ENCODE peak calls at places on chromosomes 4 and X, in ten cellular contexts. One of them, this sample, is unnamed. For H3K27me3 and H3K4me1, the result is how much of the 10 kb centered on the place peaks cover.

GRCh38 chr4:3257125-3257690 is 8.2 kb downstream of the MSANTD1 start:
- DNase-seq in tibial artery: peak
- DNase-seq in CD8-positive, alpha-beta memory T cell: no peak
- DNase-seq in heart right ventricle: peak
- DNase-seq in astrocyte: no peak
- DNase-seq in GM23248: no peak
- DNase-seq in keratinocyte: peak
- DNase-seq in PC-3: peak
- DNase-seq in cardiac muscle cell: no peak
- DNase-seq in mesenchymal stem cell: no peak
- DNase-seq in this sample: no peak

GRCh38 chr4:1347410-1347864 is 429 bp downstream of the UVSSA start:
- DNase-seq in tibial artery: peak
- DNase-seq in CD8-positive, alpha-beta memory T cell: no peak
- DNase-seq in heart right ventricle: peak
- DNase-seq in astrocyte: peak
- DNase-seq in GM23248: peak
- DNase-seq in keratinocyte: no peak
- DNase-seq in PC-3: peak
- DNase-seq in cardiac muscle cell: peak
- DNase-seq in mesenchymal stem cell: peak
- DNase-seq in this sample: peak

GRCh38 chr4:82748176-82748575 is 50.4 kb downstream of the SCD5 start:
- DNase-seq in tibial artery: no peak
- DNase-seq in CD8-positive, alpha-beta memory T cell: no peak
- DNase-seq in heart right ventricle: no peak
- DNase-seq in astrocyte: peak
- DNase-seq in GM23248: no peak
- DNase-seq in keratinocyte: no peak
- DNase-seq in PC-3: no peak
- DNase-seq in cardiac muscle cell: no peak
- DNase-seq in mesenchymal stem cell: peak
- DNase-seq in this sample: no peak

GRCh38 chr4:13866881-13867280 is 239.4 kb upstream of the BOD1L1 start:
- DNase-seq in tibial artery: no peak
- DNase-seq in CD8-positive, alpha-beta memory T cell: no peak
- DNase-seq in heart right ventricle: no peak
- DNase-seq in astrocyte: peak
- DNase-seq in GM23248: no peak
- DNase-seq in keratinocyte: no peak
- DNase-seq in PC-3: peak
- DNase-seq in cardiac muscle cell: no peak
- DNase-seq in mesenchymal stem cell: no peak
- DNase-seq in this sample: no peak

GRCh38 chr4:47837582-47838294 is at the start of gene CORIN:
- DNase-seq in tibial artery: peak
- DNase-seq in CD8-positive, alpha-beta memory T cell: no peak
- DNase-seq in heart right ventricle: no peak
- DNase-seq in astrocyte: no peak
- DNase-seq in GM23248: peak
- DNase-seq in keratinocyte: no peak
- DNase-seq in PC-3: peak
- DNase-seq in cardiac muscle cell: peak
- DNase-seq in mesenchymal stem cell: peak
- DNase-seq in this sample: no peak

GRCh38 chrX:155314260-155314659 is 20.2 kb downstream of the CLIC2 start:
- DNase-seq in tibial artery: no peak
- DNase-seq in CD8-positive, alpha-beta memory T cell: no peak
- DNase-seq in heart right ventricle: no peak
- DNase-seq in astrocyte: no peak
- DNase-seq in GM23248: no peak
- DNase-seq in keratinocyte: no peak
- DNase-seq in PC-3: no peak
- DNase-seq in cardiac muscle cell: no peak
- DNase-seq in mesenchymal stem cell: no peak
- DNase-seq in this sample: no peak

GRCh38 chr4:48008021-48008596 is 8.4 kb downstream of the CNGA1 start:
- DNase-seq in tibial artery: no peak
- DNase-seq in CD8-positive, alpha-beta memory T cell: no peak
- DNase-seq in heart right ventricle: no peak
- DNase-seq in astrocyte: no peak
- DNase-seq in GM23248: no peak
- DNase-seq in keratinocyte: no peak
- DNase-seq in PC-3: peak
- DNase-seq in cardiac muscle cell: peak
- DNase-seq in mesenchymal stem cell: peak
- DNase-seq in this sample: no peak

GRCh38 chr4:149961876-149962597 is 116.2 kb upstream of the DCLK2 start:
- DNase-seq in tibial artery: no peak
- DNase-seq in CD8-positive, alpha-beta memory T cell: no peak
- DNase-seq in heart right ventricle: no peak
- DNase-seq in astrocyte: peak
- DNase-seq in GM23248: peak
- DNase-seq in keratinocyte: no peak
- DNase-seq in PC-3: peak
- DNase-seq in cardiac muscle cell: no peak
- DNase-seq in mesenchymal stem cell: peak
- DNase-seq in this sample: no peak

GRCh38 chr4:95984081-95984480 is 144.2 kb downstream of the PDHA2 start:
- DNase-seq in tibial artery: no peak
- DNase-seq in CD8-positive, alpha-beta memory T cell: no peak
- DNase-seq in heart right ventricle: no peak
- DNase-seq in astrocyte: no peak
- DNase-seq in GM23248: peak
- DNase-seq in keratinocyte: no peak
- DNase-seq in PC-3: no peak
- DNase-seq in cardiac muscle cell: no peak
- DNase-seq in mesenchymal stem cell: no peak
- DNase-seq in this sample: no peak

GRCh38 chrX:71171110-71171801 is 26.6 kb downstream of the NLGN3 start:
- DNase-seq in tibial artery: no peak
- DNase-seq in CD8-positive, alpha-beta memory T cell: no peak
- DNase-seq in heart right ventricle: no peak
- DNase-seq in astrocyte: no peak
- DNase-seq in GM23248: no peak
- DNase-seq in keratinocyte: no peak
- DNase-seq in PC-3: no peak
- DNase-seq in cardiac muscle cell: peak
- DNase-seq in mesenchymal stem cell: no peak
- DNase-seq in this sample: no peak

DNA sequence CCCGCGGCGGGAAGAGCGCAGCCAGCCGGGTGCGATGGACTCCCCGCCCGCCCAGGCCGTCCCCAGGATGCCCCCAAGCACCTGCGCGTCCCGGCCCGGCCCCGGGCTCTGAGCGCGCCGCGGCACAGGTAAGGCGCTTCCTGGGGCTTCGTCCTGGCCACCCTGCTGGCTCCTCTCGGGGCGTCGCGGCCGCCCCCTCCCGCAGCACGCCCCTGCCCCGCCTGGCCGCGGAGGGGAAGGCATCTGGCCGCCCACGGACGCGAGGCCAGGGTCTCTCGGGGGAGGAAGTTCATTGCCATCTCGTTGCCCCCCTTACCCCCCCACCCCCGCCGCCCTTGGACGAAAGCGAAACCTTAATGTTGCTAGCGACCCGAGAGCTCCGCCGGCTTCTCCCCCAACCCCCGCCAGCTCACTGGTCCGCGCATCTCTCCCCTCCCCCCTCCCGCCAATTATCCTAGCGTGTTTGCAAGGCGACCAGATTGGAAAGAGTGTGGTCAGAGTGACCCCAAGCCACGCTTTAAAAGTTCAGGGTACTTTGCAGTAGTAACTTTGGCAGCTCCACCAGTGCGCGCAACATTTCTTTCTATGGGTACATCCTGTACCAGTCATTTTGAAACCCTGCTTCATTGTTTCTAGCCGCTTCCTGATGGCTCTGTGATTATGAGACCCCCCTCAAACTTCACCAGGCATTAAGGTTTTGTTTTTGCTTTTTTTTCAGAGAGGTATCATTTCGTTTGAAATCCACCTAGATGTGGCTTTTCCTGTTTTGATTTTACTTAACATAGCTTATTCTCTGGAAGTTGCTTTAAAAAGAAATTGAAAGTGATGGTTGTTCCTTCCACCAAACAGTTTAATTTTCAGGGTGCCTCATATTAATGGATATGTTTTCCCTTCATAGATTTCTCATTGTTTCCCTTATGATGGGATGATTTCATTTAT is 606 bp downstream of the TBC1D1 start:
- DNase-seq in tibial artery: peak
- DNase-seq in CD8-positive, alpha-beta memory T cell: peak
- DNase-seq in heart right ventricle: peak
- DNase-seq in astrocyte: no peak
- DNase-seq in GM23248: peak
- DNase-seq in keratinocyte: no peak
- DNase-seq in PC-3: no peak
- DNase-seq in cardiac muscle cell: peak
- DNase-seq in mesenchymal stem cell: peak
- DNase-seq in this sample: no peak
- H3K27me3 ChIP-seq in tibial artery: under half
- H3K27me3 ChIP-seq in CD8-positive, alpha-beta memory T cell: under half
- H3K27me3 ChIP-seq in heart right ventricle: under half
- H3K27me3 ChIP-seq in astrocyte: under half
- H3K27me3 ChIP-seq in GM23248: half or more
- H3K27me3 ChIP-seq in keratinocyte: under half
- H3K27me3 ChIP-seq in PC-3: under half
- H3K27me3 ChIP-seq in cardiac muscle cell: half or more
- H3K27me3 ChIP-seq in mesenchymal stem cell: half or more
- H3K27me3 ChIP-seq in this sample: under half

GRCh38 chr4:87045659-87046058 is 110.8 kb downstream of the AFF1 start:
- DNase-seq in tibial artery: no peak
- DNase-seq in CD8-positive, alpha-beta memory T cell: no peak
- DNase-seq in heart right ventricle: no peak
- DNase-seq in astrocyte: no peak
- DNase-seq in GM23248: no peak
- DNase-seq in keratinocyte: no peak
- DNase-seq in PC-3: no peak
- DNase-seq in cardiac muscle cell: no peak
- DNase-seq in mesenchymal stem cell: no peak
- DNase-seq in this sample: no peak

GRCh38 chr4:87042221-87042620 is 107.4 kb downstream of the AFF1 start:
- DNase-seq in tibial artery: no peak
- DNase-seq in CD8-positive, alpha-beta memory T cell: no peak
- DNase-seq in heart right ventricle: no peak
- DNase-seq in astrocyte: no peak
- DNase-seq in GM23248: no peak
- DNase-seq in keratinocyte: no peak
- DNase-seq in PC-3: no peak
- DNase-seq in cardiac muscle cell: no peak
- DNase-seq in mesenchymal stem cell: no peak
- DNase-seq in this sample: no peak

GRCh38 chr4:87042986-87043820 is 108.4 kb downstream of the AFF1 start:
- DNase-seq in tibial artery: no peak
- DNase-seq in CD8-positive, alpha-beta memory T cell: no peak
- DNase-seq in heart right ventricle: no peak
- DNase-seq in astrocyte: no peak
- DNase-seq in GM23248: no peak
- DNase-seq in keratinocyte: no peak
- DNase-seq in PC-3: no peak
- DNase-seq in cardiac muscle cell: no peak
- DNase-seq in mesenchymal stem cell: no peak
- DNase-seq in this sample: no peak

GRCh38 chr4:87046111-87046510 is 111.3 kb downstream of the AFF1 start:
- DNase-seq in tibial artery: no peak
- DNase-seq in CD8-positive, alpha-beta memory T cell: no peak
- DNase-seq in heart right ventricle: no peak
- DNase-seq in astrocyte: no peak
- DNase-seq in GM23248: peak
- DNase-seq in keratinocyte: no peak
- DNase-seq in PC-3: no peak
- DNase-seq in cardiac muscle cell: no peak
- DNase-seq in mesenchymal stem cell: no peak
- DNase-seq in this sample: no peak

GRCh38 chr4:87044511-87045369 is 109.9 kb downstream of the AFF1 start:
- DNase-seq in tibial artery: no peak
- DNase-seq in CD8-positive, alpha-beta memory T cell: no peak
- DNase-seq in heart right ventricle: peak
- DNase-seq in astrocyte: no peak
- DNase-seq in GM23248: no peak
- DNase-seq in keratinocyte: no peak
- DNase-seq in PC-3: no peak
- DNase-seq in cardiac muscle cell: no peak
- DNase-seq in mesenchymal stem cell: no peak
- DNase-seq in this sample: no peak
- H3K4me1 ChIP-seq in tibial artery: under half
- H3K4me1 ChIP-seq in CD8-positive, alpha-beta memory T cell: under half
- H3K4me1 ChIP-seq in heart right ventricle: half or more
- H3K4me1 ChIP-seq in astrocyte: under half
- H3K4me1 ChIP-seq in GM23248: under half
- H3K4me1 ChIP-seq in keratinocyte: under half
- H3K4me1 ChIP-seq in PC-3: under half
- H3K4me1 ChIP-seq in cardiac muscle cell: half or more
- H3K4me1 ChIP-seq in mesenchymal stem cell: under half
- H3K4me1 ChIP-seq in this sample: under half

DNA sequence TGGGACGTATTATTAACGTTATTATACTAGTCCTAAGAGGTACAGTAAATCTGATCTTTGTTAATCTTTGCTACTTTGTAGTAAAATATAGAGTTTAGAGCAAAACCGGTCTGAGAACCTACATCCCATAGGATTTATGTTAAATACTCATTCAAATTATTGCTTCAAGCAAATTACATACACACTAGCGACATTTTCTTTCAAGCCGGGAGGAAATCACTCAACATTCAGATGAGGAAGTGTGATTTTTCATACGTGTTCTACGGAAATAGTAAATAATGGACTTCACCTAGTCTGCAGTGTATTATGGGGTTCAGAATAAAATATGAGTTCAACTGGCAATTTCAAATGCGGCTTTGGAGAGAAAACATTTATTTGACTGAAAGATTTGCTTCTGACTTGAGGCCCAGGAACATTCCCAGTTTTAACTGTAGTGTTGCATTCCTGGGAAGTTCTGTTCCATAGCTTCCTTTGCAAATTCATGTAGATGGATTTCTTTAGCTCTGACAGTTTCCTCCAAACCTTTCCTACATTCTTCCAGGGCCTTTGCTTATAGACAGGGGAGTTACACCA is 5.2 kb upstream of the HAND2 start:
- DNase-seq in tibial artery: no peak
- DNase-seq in CD8-positive, alpha-beta memory T cell: no peak
- DNase-seq in heart right ventricle: no peak
- DNase-seq in astrocyte: no peak
- DNase-seq in GM23248: no peak
- DNase-seq in keratinocyte: no peak
- DNase-seq in PC-3: no peak
- DNase-seq in cardiac muscle cell: no peak
- DNase-seq in mesenchymal stem cell: peak
- DNase-seq in this sample: no peak
- H3K27me3 ChIP-seq in tibial artery: under half
- H3K27me3 ChIP-seq in CD8-positive, alpha-beta memory T cell: half or more
- H3K27me3 ChIP-seq in heart right ventricle: half or more
- H3K27me3 ChIP-seq in astrocyte: half or more
- H3K27me3 ChIP-seq in GM23248: under half
- H3K27me3 ChIP-seq in keratinocyte: half or more
- H3K27me3 ChIP-seq in PC-3: half or more
- H3K27me3 ChIP-seq in cardiac muscle cell: half or more
- H3K27me3 ChIP-seq in mesenchymal stem cell: half or more
- H3K27me3 ChIP-seq in this sample: under half

DNA sequence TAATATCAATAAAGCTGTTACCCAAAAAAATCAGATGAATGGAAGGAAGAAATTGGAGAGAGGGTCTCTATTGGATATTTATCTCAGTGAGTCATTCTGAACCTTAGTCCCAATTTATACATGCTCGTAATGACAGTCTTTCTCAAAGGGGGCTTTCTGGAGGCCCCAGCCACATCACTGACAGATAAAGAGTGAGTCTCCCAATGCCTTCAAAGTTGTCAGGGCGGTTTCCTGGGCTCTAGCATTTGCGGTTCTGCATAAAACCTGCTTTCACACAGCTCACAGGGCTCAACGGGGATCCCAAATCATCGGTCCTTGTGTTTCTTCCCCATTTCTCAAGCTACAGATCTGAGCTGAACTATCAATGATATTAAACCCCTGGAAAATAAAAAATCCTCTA is 17.3 kb downstream of the TCEANC start:
- DNase-seq in tibial artery: no peak
- DNase-seq in CD8-positive, alpha-beta memory T cell: no peak
- DNase-seq in heart right ventricle: no peak
- DNase-seq in astrocyte: no peak
- DNase-seq in GM23248: no peak
- DNase-seq in keratinocyte: no peak
- DNase-seq in PC-3: no peak
- DNase-seq in cardiac muscle cell: no peak
- DNase-seq in mesenchymal stem cell: no peak
- DNase-seq in this sample: no peak
- H3K4me1 ChIP-seq in tibial artery: under half
- H3K4me1 ChIP-seq in CD8-positive, alpha-beta memory T cell: under half
- H3K4me1 ChIP-seq in heart right ventricle: under half
- H3K4me1 ChIP-seq in astrocyte: under half
- H3K4me1 ChIP-seq in GM23248: under half
- H3K4me1 ChIP-seq in keratinocyte: under half
- H3K4me1 ChIP-seq in PC-3: under half
- H3K4me1 ChIP-seq in cardiac muscle cell: under half
- H3K4me1 ChIP-seq in mesenchymal stem cell: under half
- H3K4me1 ChIP-seq in this sample: under half

This sample was measured in lung.